ENCODE peak calls at places on chromosomes 12 and 14, in nine cellular contexts. One of them, this sample, is unnamed.

GRCh38 chr12:108432423-108432822 is 82.7 kb upstream of the FICD start:
- DNase-seq in neuronal stem cell: no peak
- DNase-seq in BJ: no peak
- DNase-seq in NCI-H2029 treated with DMSO at 0.1 percent for 48 hours: no peak
- DNase-seq in DMS153: no peak
- DNase-seq in heart left ventricle: no peak
- DNase-seq in H7: no peak
- DNase-seq in stimulated activated CD4-positive, alpha-beta T cell treated with anti-CD3 and anti-CD28 coated beads, Interleukin-1b, Interleukin-23, amount 100 ng/mL, for 24 hours: no peak
- DNase-seq in activated T-helper 1 cell treated with anti-CD3 and anti-CD28 coated beads, Interleukin-2, amount 50 U/mL, for 16 hours: no peak
- DNase-seq in this sample: no peak

GRCh38 chr12:63944586-63945228 is 100.2 kb downstream of the SRGAP1 start:
- DNase-seq in neuronal stem cell: no peak
- DNase-seq in BJ: no peak
- DNase-seq in NCI-H2029 treated with DMSO at 0.1 percent for 48 hours: no peak
- DNase-seq in DMS153: no peak
- DNase-seq in heart left ventricle: no peak
- DNase-seq in H7: no peak
- DNase-seq in stimulated activated CD4-positive, alpha-beta T cell treated with anti-CD3 and anti-CD28 coated beads, Interleukin-1b, Interleukin-23, amount 100 ng/mL, for 24 hours: no peak
- DNase-seq in activated T-helper 1 cell treated with anti-CD3 and anti-CD28 coated beads, Interleukin-2, amount 50 U/mL, for 16 hours: no peak
- DNase-seq in this sample: no peak

GRCh38 chr12:93733928-93734327 is 56.8 kb downstream of the CRADD start:
- DNase-seq in neuronal stem cell: no peak
- DNase-seq in BJ: no peak
- DNase-seq in NCI-H2029 treated with DMSO at 0.1 percent for 48 hours: no peak
- DNase-seq in DMS153: no peak
- DNase-seq in heart left ventricle: no peak
- DNase-seq in H7: no peak
- DNase-seq in stimulated activated CD4-positive, alpha-beta T cell treated with anti-CD3 and anti-CD28 coated beads, Interleukin-1b, Interleukin-23, amount 100 ng/mL, for 24 hours: no peak
- DNase-seq in activated T-helper 1 cell treated with anti-CD3 and anti-CD28 coated beads, Interleukin-2, amount 50 U/mL, for 16 hours: no peak
- DNase-seq in this sample: no peak

GRCh38 chr12:115504241-115504941 is 773.1 kb downstream of the MED13L start:
- DNase-seq in neuronal stem cell: no peak
- DNase-seq in BJ: no peak
- DNase-seq in NCI-H2029 treated with DMSO at 0.1 percent for 48 hours: no peak
- DNase-seq in DMS153: no peak
- DNase-seq in heart left ventricle: peak; percentile 44
- DNase-seq in H7: no peak
- DNase-seq in stimulated activated CD4-positive, alpha-beta T cell treated with anti-CD3 and anti-CD28 coated beads, Interleukin-1b, Interleukin-23, amount 100 ng/mL, for 24 hours: no peak
- DNase-seq in activated T-helper 1 cell treated with anti-CD3 and anti-CD28 coated beads, Interleukin-2, amount 50 U/mL, for 16 hours: no peak
- DNase-seq in this sample: no peak

GRCh38 chr12:110917961-110918360 is 2.4 kb downstream of the MYL2 start:
- DNase-seq in neuronal stem cell: no peak
- DNase-seq in BJ: no peak
- DNase-seq in NCI-H2029 treated with DMSO at 0.1 percent for 48 hours: no peak
- DNase-seq in DMS153: no peak
- DNase-seq in heart left ventricle: no peak
- DNase-seq in H7: no peak
- DNase-seq in stimulated activated CD4-positive, alpha-beta T cell treated with anti-CD3 and anti-CD28 coated beads, Interleukin-1b, Interleukin-23, amount 100 ng/mL, for 24 hours: no peak
- DNase-seq in activated T-helper 1 cell treated with anti-CD3 and anti-CD28 coated beads, Interleukin-2, amount 50 U/mL, for 16 hours: no peak
- DNase-seq in this sample: no peak

GRCh38 chr12:112294793-112295192 is 87.4 kb downstream of the HECTD4 start:
- DNase-seq in neuronal stem cell: no peak
- DNase-seq in BJ: no peak
- DNase-seq in NCI-H2029 treated with DMSO at 0.1 percent for 48 hours: no peak
- DNase-seq in DMS153: no peak
- DNase-seq in heart left ventricle: no peak
- DNase-seq in H7: no peak
- DNase-seq in stimulated activated CD4-positive, alpha-beta T cell treated with anti-CD3 and anti-CD28 coated beads, Interleukin-1b, Interleukin-23, amount 100 ng/mL, for 24 hours: no peak
- DNase-seq in activated T-helper 1 cell treated with anti-CD3 and anti-CD28 coated beads, Interleukin-2, amount 50 U/mL, for 16 hours: no peak
- DNase-seq in this sample: no peak

GRCh38 chr12:79409562-79409961 is 281.2 kb downstream of the PAWR start:
- DNase-seq in neuronal stem cell: no peak
- DNase-seq in BJ: no peak
- DNase-seq in NCI-H2029 treated with DMSO at 0.1 percent for 48 hours: no peak
- DNase-seq in DMS153: no peak
- DNase-seq in heart left ventricle: no peak
- DNase-seq in H7: no peak
- DNase-seq in stimulated activated CD4-positive, alpha-beta T cell treated with anti-CD3 and anti-CD28 coated beads, Interleukin-1b, Interleukin-23, amount 100 ng/mL, for 24 hours: no peak
- DNase-seq in activated T-helper 1 cell treated with anti-CD3 and anti-CD28 coated beads, Interleukin-2, amount 50 U/mL, for 16 hours: no peak
- DNase-seq in this sample: no peak

GRCh38 chr14:93941293-93941910 is 14.3 kb downstream of the FAM181A start:
- DNase-seq in neuronal stem cell: no peak
- DNase-seq in BJ: peak; percentile 52
- DNase-seq in NCI-H2029 treated with DMSO at 0.1 percent for 48 hours: no peak
- DNase-seq in DMS153: peak; percentile 88
- DNase-seq in heart left ventricle: no peak
- DNase-seq in H7: peak; percentile 49
- DNase-seq in stimulated activated CD4-positive, alpha-beta T cell treated with anti-CD3 and anti-CD28 coated beads, Interleukin-1b, Interleukin-23, amount 100 ng/mL, for 24 hours: no peak
- DNase-seq in activated T-helper 1 cell treated with anti-CD3 and anti-CD28 coated beads, Interleukin-2, amount 50 U/mL, for 16 hours: no peak
- DNase-seq in this sample: no peak

GRCh38 chr12:28939427-28939826 is 209.7 kb upstream of the FAR2 start:
- DNase-seq in neuronal stem cell: no peak
- DNase-seq in BJ: no peak
- DNase-seq in NCI-H2029 treated with DMSO at 0.1 percent for 48 hours: no peak
- DNase-seq in DMS153: no peak
- DNase-seq in heart left ventricle: no peak
- DNase-seq in H7: no peak
- DNase-seq in stimulated activated CD4-positive, alpha-beta T cell treated with anti-CD3 and anti-CD28 coated beads, Interleukin-1b, Interleukin-23, amount 100 ng/mL, for 24 hours: no peak
- DNase-seq in activated T-helper 1 cell treated with anti-CD3 and anti-CD28 coated beads, Interleukin-2, amount 50 U/mL, for 16 hours: no peak
- DNase-seq in this sample: no peak

GRCh38 chr14:26255213-26255612 is 342.6 kb downstream of the NOVA1 start:
- DNase-seq in neuronal stem cell: no peak
- DNase-seq in BJ: no peak
- DNase-seq in NCI-H2029 treated with DMSO at 0.1 percent for 48 hours: no peak
- DNase-seq in DMS153: no peak
- DNase-seq in heart left ventricle: no peak
- DNase-seq in H7: peak; percentile 9
- DNase-seq in stimulated activated CD4-positive, alpha-beta T cell treated with anti-CD3 and anti-CD28 coated beads, Interleukin-1b, Interleukin-23, amount 100 ng/mL, for 24 hours: no peak
- DNase-seq in activated T-helper 1 cell treated with anti-CD3 and anti-CD28 coated beads, Interleukin-2, amount 50 U/mL, for 16 hours: no peak
- DNase-seq in this sample: no peak

GRCh38 chr12:46154221-46154975 is 114.4 kb downstream of the SLC38A1 start:
- DNase-seq in neuronal stem cell: no peak
- DNase-seq in BJ: peak; percentile 31
- DNase-seq in NCI-H2029 treated with DMSO at 0.1 percent for 48 hours: no peak
- DNase-seq in DMS153: no peak
- DNase-seq in heart left ventricle: no peak
- DNase-seq in H7: no peak
- DNase-seq in stimulated activated CD4-positive, alpha-beta T cell treated with anti-CD3 and anti-CD28 coated beads, Interleukin-1b, Interleukin-23, amount 100 ng/mL, for 24 hours: no peak
- DNase-seq in activated T-helper 1 cell treated with anti-CD3 and anti-CD28 coated beads, Interleukin-2, amount 50 U/mL, for 16 hours: no peak
- DNase-seq in this sample: no peak

GRCh38 chr12:2354151-2354991 is 301.6 kb downstream of the CACNA1C start:
- DNase-seq in neuronal stem cell: peak; percentile 15
- DNase-seq in BJ: no peak
- DNase-seq in NCI-H2029 treated with DMSO at 0.1 percent for 48 hours: no peak
- DNase-seq in DMS153: peak; percentile 55
- DNase-seq in heart left ventricle: no peak
- DNase-seq in H7: peak; percentile 40
- DNase-seq in stimulated activated CD4-positive, alpha-beta T cell treated with anti-CD3 and anti-CD28 coated beads, Interleukin-1b, Interleukin-23, amount 100 ng/mL, for 24 hours: no peak
- DNase-seq in activated T-helper 1 cell treated with anti-CD3 and anti-CD28 coated beads, Interleukin-2, amount 50 U/mL, for 16 hours: no peak
- DNase-seq in this sample: no peak

GRCh38 chr12:128531153-128531552 is 264.2 kb downstream of the TMEM132C start:
- DNase-seq in neuronal stem cell: peak; percentile 52
- DNase-seq in BJ: no peak
- DNase-seq in NCI-H2029 treated with DMSO at 0.1 percent for 48 hours: no peak
- DNase-seq in DMS153: no peak
- DNase-seq in heart left ventricle: no peak
- DNase-seq in H7: peak; percentile 46
- DNase-seq in stimulated activated CD4-positive, alpha-beta T cell treated with anti-CD3 and anti-CD28 coated beads, Interleukin-1b, Interleukin-23, amount 100 ng/mL, for 24 hours: no peak
- DNase-seq in activated T-helper 1 cell treated with anti-CD3 and anti-CD28 coated beads, Interleukin-2, amount 50 U/mL, for 16 hours: no peak
- DNase-seq in this sample: no peak

GRCh38 chr12:116520801-116521471 is 38.2 kb upstream of the MAP1LC3B2 start:
- DNase-seq in neuronal stem cell: no peak
- DNase-seq in BJ: no peak
- DNase-seq in NCI-H2029 treated with DMSO at 0.1 percent for 48 hours: no peak
- DNase-seq in DMS153: no peak
- DNase-seq in heart left ventricle: no peak
- DNase-seq in H7: no peak
- DNase-seq in stimulated activated CD4-positive, alpha-beta T cell treated with anti-CD3 and anti-CD28 coated beads, Interleukin-1b, Interleukin-23, amount 100 ng/mL, for 24 hours: no peak
- DNase-seq in activated T-helper 1 cell treated with anti-CD3 and anti-CD28 coated beads, Interleukin-2, amount 50 U/mL, for 16 hours: no peak
- DNase-seq in this sample: no peak

GRCh38 chr12:116924558-116925453 is 14.1 kb downstream of the FBXW8 start:
- DNase-seq in neuronal stem cell: no peak
- DNase-seq in BJ: no peak
- DNase-seq in NCI-H2029 treated with DMSO at 0.1 percent for 48 hours: no peak
- DNase-seq in DMS153: no peak
- DNase-seq in heart left ventricle: no peak
- DNase-seq in H7: peak; percentile 41
- DNase-seq in stimulated activated CD4-positive, alpha-beta T cell treated with anti-CD3 and anti-CD28 coated beads, Interleukin-1b, Interleukin-23, amount 100 ng/mL, for 24 hours: peak; percentile 9
- DNase-seq in activated T-helper 1 cell treated with anti-CD3 and anti-CD28 coated beads, Interleukin-2, amount 50 U/mL, for 16 hours: peak; percentile 13
- DNase-seq in this sample: no peak

GRCh38 chr12:1217191-1217949 is 226.3 kb downstream of the ERC1 start:
- DNase-seq in neuronal stem cell: peak; percentile 11
- DNase-seq in BJ: peak; percentile 75
- DNase-seq in NCI-H2029 treated with DMSO at 0.1 percent for 48 hours: no peak
- DNase-seq in DMS153: no peak
- DNase-seq in heart left ventricle: no peak
- DNase-seq in H7: no peak
- DNase-seq in stimulated activated CD4-positive, alpha-beta T cell treated with anti-CD3 and anti-CD28 coated beads, Interleukin-1b, Interleukin-23, amount 100 ng/mL, for 24 hours: no peak
- DNase-seq in activated T-helper 1 cell treated with anti-CD3 and anti-CD28 coated beads, Interleukin-2, amount 50 U/mL, for 16 hours: no peak
- DNase-seq in this sample: no peak

GRCh38 chr14:61476737-61477410 is 155.5 kb downstream of the PRKCH start:
- DNase-seq in neuronal stem cell: no peak
- DNase-seq in BJ: peak; percentile 62
- DNase-seq in NCI-H2029 treated with DMSO at 0.1 percent for 48 hours: no peak
- DNase-seq in DMS153: no peak
- DNase-seq in heart left ventricle: peak; percentile 63
- DNase-seq in H7: no peak
- DNase-seq in stimulated activated CD4-positive, alpha-beta T cell treated with anti-CD3 and anti-CD28 coated beads, Interleukin-1b, Interleukin-23, amount 100 ng/mL, for 24 hours: no peak
- DNase-seq in activated T-helper 1 cell treated with anti-CD3 and anti-CD28 coated beads, Interleukin-2, amount 50 U/mL, for 16 hours: peak; percentile 43
- DNase-seq in this sample: no peak

GRCh38 chr12:86376052-86376451 is 119.9 kb upstream of the MGAT4C start:
- DNase-seq in neuronal stem cell: no peak
- DNase-seq in BJ: no peak
- DNase-seq in NCI-H2029 treated with DMSO at 0.1 percent for 48 hours: no peak
- DNase-seq in DMS153: no peak
- DNase-seq in heart left ventricle: peak; percentile 29
- DNase-seq in H7: peak; percentile 1
- DNase-seq in stimulated activated CD4-positive, alpha-beta T cell treated with anti-CD3 and anti-CD28 coated beads, Interleukin-1b, Interleukin-23, amount 100 ng/mL, for 24 hours: no peak
- DNase-seq in activated T-helper 1 cell treated with anti-CD3 and anti-CD28 coated beads, Interleukin-2, amount 50 U/mL, for 16 hours: no peak
- DNase-seq in this sample: no peak

GRCh38 chr14:73245401-73246325 is 8.4 kb downstream of the PAPLN start:
- DNase-seq in neuronal stem cell: no peak
- DNase-seq in BJ: no peak
- DNase-seq in NCI-H2029 treated with DMSO at 0.1 percent for 48 hours: no peak
- DNase-seq in DMS153: peak; percentile 49
- DNase-seq in heart left ventricle: peak; percentile 62
- DNase-seq in H7: peak; percentile 75
- DNase-seq in stimulated activated CD4-positive, alpha-beta T cell treated with anti-CD3 and anti-CD28 coated beads, Interleukin-1b, Interleukin-23, amount 100 ng/mL, for 24 hours: peak; percentile 40
- DNase-seq in activated T-helper 1 cell treated with anti-CD3 and anti-CD28 coated beads, Interleukin-2, amount 50 U/mL, for 16 hours: no peak
- DNase-seq in this sample: no peak

GRCh38 chr12:105329926-105330282 is 587 bp upstream of the C12orf75 start:
- DNase-seq in neuronal stem cell: no peak
- DNase-seq in BJ: no peak
- DNase-seq in NCI-H2029 treated with DMSO at 0.1 percent for 48 hours: no peak
- DNase-seq in DMS153: no peak
- DNase-seq in heart left ventricle: no peak
- DNase-seq in H7: no peak
- DNase-seq in stimulated activated CD4-positive, alpha-beta T cell treated with anti-CD3 and anti-CD28 coated beads, Interleukin-1b, Interleukin-23, amount 100 ng/mL, for 24 hours: no peak
- DNase-seq in activated T-helper 1 cell treated with anti-CD3 and anti-CD28 coated beads, Interleukin-2, amount 50 U/mL, for 16 hours: no peak
- DNase-seq in this sample: no peak

GRCh38 chr12:94535614-94535932 is 75.9 kb upstream of the CEP83 start:
- DNase-seq in neuronal stem cell: no peak
- DNase-seq in BJ: no peak
- DNase-seq in NCI-H2029 treated with DMSO at 0.1 percent for 48 hours: peak; percentile 68
- DNase-seq in DMS153: peak; percentile 85
- DNase-seq in heart left ventricle: no peak
- DNase-seq in H7: no peak
- DNase-seq in stimulated activated CD4-positive, alpha-beta T cell treated with anti-CD3 and anti-CD28 coated beads, Interleukin-1b, Interleukin-23, amount 100 ng/mL, for 24 hours: no peak
- DNase-seq in activated T-helper 1 cell treated with anti-CD3 and anti-CD28 coated beads, Interleukin-2, amount 50 U/mL, for 16 hours: no peak
- DNase-seq in this sample: no peak

GRCh38 chr12:47980172-47980571 is 16.8 kb downstream of the TMEM106C start:
- DNase-seq in neuronal stem cell: no peak
- DNase-seq in BJ: no peak
- DNase-seq in NCI-H2029 treated with DMSO at 0.1 percent for 48 hours: no peak
- DNase-seq in DMS153: no peak
- DNase-seq in heart left ventricle: no peak
- DNase-seq in H7: no peak
- DNase-seq in stimulated activated CD4-positive, alpha-beta T cell treated with anti-CD3 and anti-CD28 coated beads, Interleukin-1b, Interleukin-23, amount 100 ng/mL, for 24 hours: no peak
- DNase-seq in activated T-helper 1 cell treated with anti-CD3 and anti-CD28 coated beads, Interleukin-2, amount 50 U/mL, for 16 hours: no peak
- DNase-seq in this sample: no peak

GRCh38 chr14:87332001-87332400 is 661.0 kb downstream of the GALC start:
- DNase-seq in neuronal stem cell: no peak
- DNase-seq in BJ: peak; percentile 29
- DNase-seq in NCI-H2029 treated with DMSO at 0.1 percent for 48 hours: no peak
- DNase-seq in DMS153: no peak
- DNase-seq in heart left ventricle: no peak
- DNase-seq in H7: no peak
- DNase-seq in stimulated activated CD4-positive, alpha-beta T cell treated with anti-CD3 and anti-CD28 coated beads, Interleukin-1b, Interleukin-23, amount 100 ng/mL, for 24 hours: no peak
- DNase-seq in activated T-helper 1 cell treated with anti-CD3 and anti-CD28 coated beads, Interleukin-2, amount 50 U/mL, for 16 hours: no peak
- DNase-seq in this sample: no peak

GRCh38 chr12:130552483-130552996 is 163.6 kb downstream of the RIMBP2 start:
- DNase-seq in neuronal stem cell: peak; percentile 32
- DNase-seq in BJ: no peak
- DNase-seq in NCI-H2029 treated with DMSO at 0.1 percent for 48 hours: no peak
- DNase-seq in DMS153: no peak
- DNase-seq in heart left ventricle: no peak
- DNase-seq in H7: peak; percentile 46
- DNase-seq in stimulated activated CD4-positive, alpha-beta T cell treated with anti-CD3 and anti-CD28 coated beads, Interleukin-1b, Interleukin-23, amount 100 ng/mL, for 24 hours: no peak
- DNase-seq in activated T-helper 1 cell treated with anti-CD3 and anti-CD28 coated beads, Interleukin-2, amount 50 U/mL, for 16 hours: no peak
- DNase-seq in this sample: no peak

GRCh38 chr12:58176296-58176869 is 235.0 kb downstream of the ATP23 start:
- DNase-seq in neuronal stem cell: peak; percentile 27
- DNase-seq in BJ: no peak
- DNase-seq in NCI-H2029 treated with DMSO at 0.1 percent for 48 hours: peak; percentile 1
- DNase-seq in DMS153: no peak
- DNase-seq in heart left ventricle: peak; percentile 32
- DNase-seq in H7: peak; percentile 25
- DNase-seq in stimulated activated CD4-positive, alpha-beta T cell treated with anti-CD3 and anti-CD28 coated beads, Interleukin-1b, Interleukin-23, amount 100 ng/mL, for 24 hours: no peak
- DNase-seq in activated T-helper 1 cell treated with anti-CD3 and anti-CD28 coated beads, Interleukin-2, amount 50 U/mL, for 16 hours: no peak
- DNase-seq in this sample: no peak

GRCh38 chr12:20946732-20947131 is 136.2 kb downstream of the SLCO1B3 start:
- DNase-seq in neuronal stem cell: no peak
- DNase-seq in BJ: no peak
- DNase-seq in NCI-H2029 treated with DMSO at 0.1 percent for 48 hours: peak; percentile 18
- DNase-seq in DMS153: no peak
- DNase-seq in heart left ventricle: no peak
- DNase-seq in H7: peak; percentile 1
- DNase-seq in stimulated activated CD4-positive, alpha-beta T cell treated with anti-CD3 and anti-CD28 coated beads, Interleukin-1b, Interleukin-23, amount 100 ng/mL, for 24 hours: no peak
- DNase-seq in activated T-helper 1 cell treated with anti-CD3 and anti-CD28 coated beads, Interleukin-2, amount 50 U/mL, for 16 hours: no peak
- DNase-seq in this sample: no peak

GRCh38 chr14:73662439-73663056 is 17.8 kb downstream of the DNAL1 start:
- DNase-seq in neuronal stem cell: no peak
- DNase-seq in BJ: peak; percentile 89
- DNase-seq in NCI-H2029 treated with DMSO at 0.1 percent for 48 hours: no peak
- DNase-seq in DMS153: no peak
- DNase-seq in heart left ventricle: no peak
- DNase-seq in H7: peak; percentile 33
- DNase-seq in stimulated activated CD4-positive, alpha-beta T cell treated with anti-CD3 and anti-CD28 coated beads, Interleukin-1b, Interleukin-23, amount 100 ng/mL, for 24 hours: no peak
- DNase-seq in activated T-helper 1 cell treated with anti-CD3 and anti-CD28 coated beads, Interleukin-2, amount 50 U/mL, for 16 hours: no peak
- DNase-seq in this sample: no peak

GRCh38 chr14:99274346-99275221 is 2.6 kb upstream of the BCL11B start:
- DNase-seq in neuronal stem cell: peak; percentile 90
- DNase-seq in BJ: no peak
- DNase-seq in NCI-H2029 treated with DMSO at 0.1 percent for 48 hours: peak; percentile 56
- DNase-seq in DMS153: peak; percentile 74
- DNase-seq in heart left ventricle: no peak
- DNase-seq in H7: peak; percentile 94
- DNase-seq in stimulated activated CD4-positive, alpha-beta T cell treated with anti-CD3 and anti-CD28 coated beads, Interleukin-1b, Interleukin-23, amount 100 ng/mL, for 24 hours: no peak
- DNase-seq in activated T-helper 1 cell treated with anti-CD3 and anti-CD28 coated beads, Interleukin-2, amount 50 U/mL, for 16 hours: no peak
- DNase-seq in this sample: no peak

GRCh38 chr12:108635201-108635996 is 1.7 kb upstream of the SELPLG start:
- DNase-seq in neuronal stem cell: no peak
- DNase-seq in BJ: no peak
- DNase-seq in NCI-H2029 treated with DMSO at 0.1 percent for 48 hours: no peak
- DNase-seq in DMS153: no peak
- DNase-seq in heart left ventricle: peak; percentile 19
- DNase-seq in H7: peak; percentile 57
- DNase-seq in stimulated activated CD4-positive, alpha-beta T cell treated with anti-CD3 and anti-CD28 coated beads, Interleukin-1b, Interleukin-23, amount 100 ng/mL, for 24 hours: no peak
- DNase-seq in activated T-helper 1 cell treated with anti-CD3 and anti-CD28 coated beads, Interleukin-2, amount 50 U/mL, for 16 hours: no peak
- DNase-seq in this sample: no peak

GRCh38 chr12:105409286-105409685 is 78.8 kb downstream of the C12orf75 start:
- DNase-seq in neuronal stem cell: no peak
- DNase-seq in BJ: no peak
- DNase-seq in NCI-H2029 treated with DMSO at 0.1 percent for 48 hours: no peak
- DNase-seq in DMS153: no peak
- DNase-seq in heart left ventricle: no peak
- DNase-seq in H7: no peak
- DNase-seq in stimulated activated CD4-positive, alpha-beta T cell treated with anti-CD3 and anti-CD28 coated beads, Interleukin-1b, Interleukin-23, amount 100 ng/mL, for 24 hours: no peak
- DNase-seq in activated T-helper 1 cell treated with anti-CD3 and anti-CD28 coated beads, Interleukin-2, amount 50 U/mL, for 16 hours: no peak
- DNase-seq in this sample: no peak

GRCh38 chr14:93953739-93954515 is 22.4 kb downstream of the ASB2 start:
- DNase-seq in neuronal stem cell: no peak
- DNase-seq in BJ: no peak
- DNase-seq in NCI-H2029 treated with DMSO at 0.1 percent for 48 hours: no peak
- DNase-seq in DMS153: no peak
- DNase-seq in heart left ventricle: no peak
- DNase-seq in H7: peak; percentile 67
- DNase-seq in stimulated activated CD4-positive, alpha-beta T cell treated with anti-CD3 and anti-CD28 coated beads, Interleukin-1b, Interleukin-23, amount 100 ng/mL, for 24 hours: no peak
- DNase-seq in activated T-helper 1 cell treated with anti-CD3 and anti-CD28 coated beads, Interleukin-2, amount 50 U/mL, for 16 hours: no peak
- DNase-seq in this sample: no peak